ENCODE peak calls at places on chromosomes 13 and 19, in ten cellular contexts. N is ovary; B is caudate nucleus; K is CD4-positive, alpha-beta T cell; Q is Panc1; T is tibial artery; F is CD8-positive, alpha-beta T cell; Z is fibroblast of lung; A is GM23338; S is pancreas. G is an unnamed sample.

GRCh38 chr13:86881390-86881789 is 789.8 kb upstream of the SLITRK5 start:
- DNase-seq in S (no peak), K (no peak), B (no peak), Z (no peak), Q (no peak), T (no peak), A (peak; percentile 82), F (no peak), N (no peak), G (no peak)

GRCh38 chr13:102707465-102707864 is 12.6 kb upstream of the METTL21C start:
- DNase-seq in K (no peak), A (no peak), Z (peak; percentile 91), N (no peak), T (no peak), F (no peak), B (no peak), Q (no peak), S (no peak), G (no peak)

GRCh38 chr19:38043649-38044144 is 136.7 kb downstream of the SIPA1L3 start:
- DNase-seq in F (no peak), K (no peak), A (no peak), Q (no peak), N (no peak), Z (no peak), T (no peak), B (no peak), S (no peak), G (no peak)

GRCh38 chr13:66074018-66074615 is 1156.0 kb downstream of the PCDH9 start:
- DNase-seq in T (no peak), S (no peak), B (no peak), K (no peak), A (no peak), Z (no peak), N (no peak), F (no peak), Q (no peak), G (no peak)

GRCh38 chr19:3184847-3185481 is 766 bp upstream of the NCLN start:
- DNase-seq in A (peak; percentile 82), N (peak; percentile 80), B (no peak), K (no peak), S (no peak), Q (no peak), F (no peak), T (peak; percentile 77), Z (no peak), G (no peak)

GRCh38 chr13:59413121-59413520 is 750.6 kb downstream of the DIAPH3 start:
- DNase-seq in T (no peak), S (no peak), N (no peak), K (no peak), Z (peak; percentile 30), F (no peak), A (no peak), B (no peak), Q (no peak), G (no peak)

GRCh38 chr19:32675720-32676185 is at the start of gene RGS9BP:
- DNase-seq in S (peak; percentile 63), Q (no peak), N (peak; percentile 83), A (peak; percentile 64), T (peak; percentile 81), F (peak; percentile 73), B (peak; percentile 83), Z (peak; percentile 45), K (peak; percentile 46), G (peak; percentile 67)

GRCh38 chr13:113544896-113545295 is 39.7 kb upstream of the TFDP1 start:
- DNase-seq in B (no peak), Q (no peak), A (no peak), K (no peak), T (no peak), F (no peak), N (no peak), Z (no peak), S (no peak), G (no peak)

GRCh38 chr19:33368074-33368864 is 5.2 kb upstream of the CEBPG start:
- DNase-seq in N (no peak), S (no peak), Z (peak; percentile 54), T (no peak), A (no peak), K (no peak), B (no peak), Q (no peak), F (no peak), G (no peak)

GRCh38 chr19:29293736-29294342 is 80.9 kb upstream of the UQCRFS1 start:
- DNase-seq in B (no peak), A (no peak), N (no peak), Z (no peak), F (no peak), T (no peak), Q (no peak), K (no peak), S (no peak), G (no peak)

GRCh38 chr19:49558591-49558990 is 21.8 kb downstream of the NOSIP start:
- DNase-seq in A (no peak), S (no peak), K (no peak), F (peak; percentile 59), T (no peak), Q (no peak), N (no peak), Z (no peak), B (no peak), G (no peak)

GRCh38 chr19:49559443-49559842 is 20.9 kb downstream of the NOSIP start:
- DNase-seq in B (no peak), T (no peak), F (no peak), S (no peak), K (no peak), N (no peak), A (no peak), Z (no peak), Q (no peak), G (no peak)

GRCh38 chr19:49557641-49558325 is 22.6 kb downstream of the NOSIP start:
- DNase-seq in A (no peak), K (no peak), S (peak; percentile 31), T (no peak), N (no peak), Z (no peak), B (no peak), Q (no peak), F (no peak), G (no peak)

GRCh38 chr19:49559928-49560327 is 20.4 kb downstream of the NOSIP start:
- DNase-seq in B (no peak), A (peak; percentile 43), Z (no peak), S (no peak), F (peak; percentile 55), K (no peak), T (no peak), N (no peak), Q (no peak), G (no peak)

DNA sequence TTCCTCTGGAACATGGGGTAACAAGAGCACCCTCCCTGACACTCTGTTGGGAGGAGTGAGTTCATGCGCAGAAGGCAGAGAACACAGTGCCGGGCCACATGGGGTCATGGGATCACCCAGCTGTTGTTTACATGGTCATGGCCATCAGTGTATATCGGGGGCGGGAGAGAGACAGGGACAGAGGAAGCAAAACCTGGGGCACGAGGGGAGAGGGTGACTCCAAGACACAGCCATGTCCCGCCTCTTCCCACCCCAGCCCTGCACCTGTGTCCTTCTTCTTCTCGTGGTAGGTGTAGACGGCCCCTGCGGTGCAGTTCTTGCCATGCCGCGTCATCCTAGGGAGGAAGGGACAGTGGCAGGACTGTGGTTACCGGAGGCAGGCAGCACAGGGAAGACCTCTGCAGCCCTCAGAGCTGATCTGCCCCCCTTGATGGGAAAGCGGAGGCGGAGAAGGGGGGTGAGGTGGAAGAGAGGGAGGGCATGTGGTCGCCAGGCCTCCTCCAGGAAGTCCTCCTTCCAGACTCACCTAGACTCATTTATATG is 19.9 kb downstream of the NOSIP start:
- DNase-seq in S (peak; percentile 80), F (peak; percentile 73), T (peak; percentile 46), A (no peak), Q (no peak), Z (no peak), B (peak; percentile 15), N (no peak), K (no peak), G (peak; percentile 27)
- H3K27ac ChIP-seq in S (peak overlapping the region; percentile 73), F (peak overlapping the region; percentile 71), T (no peak overlapping the region), A (peak overlapping the region; percentile 80), Q (no peak overlapping the region), Z (no peak overlapping the region), B (peak overlapping the region; percentile 55), N (no peak overlapping the region), K (peak overlapping the region; percentile 61), G (peak overlapping the region; percentile 81)

DNA sequence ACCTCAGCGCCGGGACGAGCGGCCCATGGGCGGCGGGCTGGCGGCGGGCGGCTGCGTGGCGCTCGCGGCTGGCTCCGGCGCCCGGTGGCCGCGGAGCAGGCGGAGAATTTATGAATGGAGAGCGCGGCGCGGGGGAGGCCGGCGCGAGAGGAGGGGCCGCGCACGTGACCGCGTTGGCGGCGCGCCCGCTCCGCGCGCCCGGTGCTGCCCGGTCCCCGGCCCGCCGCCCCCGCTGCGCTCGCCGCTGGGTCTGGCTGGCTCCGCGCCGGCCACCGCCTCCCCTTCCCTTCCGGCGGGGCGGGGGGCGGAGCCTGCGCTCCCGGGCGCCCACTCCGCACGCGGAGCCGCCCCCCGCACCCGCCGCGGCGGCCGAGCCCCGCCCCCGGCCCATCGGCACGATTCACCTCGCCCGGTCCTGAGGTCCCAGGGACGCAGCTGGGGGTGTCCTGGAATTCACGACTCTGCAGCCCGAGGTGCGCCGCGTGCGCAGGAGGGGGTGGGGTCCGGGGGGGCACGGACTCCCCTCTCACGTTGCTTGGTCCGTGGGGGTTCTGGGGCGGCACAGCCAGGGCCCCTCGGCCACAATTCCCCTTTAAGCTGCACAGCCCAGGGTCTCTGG is at the start of gene CBARP:
- DNase-seq in T (no peak), N (peak; percentile 76), F (no peak), S (no peak), K (no peak), A (no peak), Q (no peak), Z (no peak), B (peak; percentile 59), G (peak; percentile 41)
- H3K27ac ChIP-seq in T (peak within 1 kb of the TSS; percentile 98), N (peak within 1 kb of the TSS; percentile 81), F (no peak within 1 kb of the TSS), S (peak within 1 kb of the TSS; percentile 4), K (no peak within 1 kb of the TSS), A (no peak within 1 kb of the TSS), Q (peak within 1 kb of the TSS; percentile 66), Z (peak within 1 kb of the TSS; percentile 43), B (peak within 1 kb of the TSS; percentile 99), G (peak within 1 kb of the TSS; percentile 45)

GRCh38 chr13:50195045-50195444 is 179.8 kb downstream of the KCNRG start:
- DNase-seq in N (no peak), S (no peak), B (no peak), K (no peak), Z (no peak), T (no peak), A (no peak), Q (no peak), F (no peak), G (no peak)
- H3K27ac ChIP-seq in N (no peak overlapping the region), S (no peak overlapping the region), B (no peak overlapping the region), K (no peak overlapping the region), Z (no peak overlapping the region), T (no peak overlapping the region), A (no peak overlapping the region), Q (no peak overlapping the region), F (no peak overlapping the region), G (no peak overlapping the region)

DNA sequence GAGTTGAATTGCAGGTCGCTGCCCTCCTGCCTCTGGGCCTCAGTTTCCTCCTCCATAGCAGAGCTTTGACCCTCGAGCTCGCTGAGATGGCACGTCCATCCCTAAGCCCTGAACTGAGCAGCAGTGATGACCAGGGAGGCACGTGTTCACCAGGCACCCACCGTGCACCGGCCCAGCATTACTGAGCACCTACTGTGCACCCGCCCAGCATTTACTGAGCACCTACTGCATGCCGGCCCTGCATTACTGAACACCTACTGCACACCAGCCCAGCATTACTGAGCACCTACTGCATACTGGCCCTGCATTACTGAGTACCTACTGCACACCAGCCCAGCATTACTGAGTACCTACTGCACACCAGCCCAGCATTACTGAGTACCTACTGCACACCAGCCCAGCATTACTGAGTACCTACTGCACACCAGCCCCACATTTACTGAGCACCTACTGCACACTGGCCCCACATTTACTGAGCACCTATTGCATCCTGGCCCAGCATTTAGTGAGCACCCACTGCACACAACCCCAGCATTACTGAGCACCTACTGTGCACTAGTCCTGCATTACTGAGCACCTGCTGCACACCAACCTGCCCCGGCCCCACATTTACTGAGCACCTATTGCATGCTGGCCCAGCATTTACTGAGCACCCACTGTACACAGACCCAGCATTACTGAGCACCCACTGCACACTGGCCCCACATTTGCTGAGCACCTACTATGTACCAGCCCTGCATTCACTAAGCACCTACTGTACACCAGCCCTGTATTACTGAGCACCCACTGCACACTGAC is 6.3 kb downstream of the TPGS1 start:
- DNase-seq in T (no peak), Z (no peak), K (no peak), S (no peak), B (no peak), A (no peak), F (no peak), N (no peak), Q (no peak), G (no peak)
- H3K27ac ChIP-seq in T (no peak overlapping the region), Z (no peak overlapping the region), K (peak overlapping the region; percentile 97), S (no peak overlapping the region), B (no peak overlapping the region), A (no peak overlapping the region), F (no peak overlapping the region), N (no peak overlapping the region), Q (no peak overlapping the region), G (no peak overlapping the region)